ENCODE peak calls at places on chromosomes 2 and 18, in nine cellular contexts. O is right lobe of liver; F is stimulated activated CD8-positive, alpha-beta memory T cell treated with anti-CD3 and anti-CD28 coated beads, Interleukin-7, amount 100 ng/mL, for 24 hours; U is Caki2; J is AG08396; L is RKO; T is COLO829; W is AG04449; G is NCI-H1105 treated with DMSO at 0.1 percent for 48 hours. K is an unnamed sample.

GRCh38 chr2:69997296-69998184 is 36.1 kb upstream of the ASPRV1 start:
- DNase-seq in G (no peak), T (no peak), W (no peak), L (peak), O (no peak), U (peak), J (peak), F (no peak), K (no peak)

GRCh38 chr2:231132126-231132525 is 7.3 kb upstream of the HTR2B start:
- DNase-seq in U (no peak), G (no peak), L (no peak), J (peak), F (no peak), W (no peak), O (no peak), T (no peak), K (no peak)

GRCh38 chr2:45759310-45759851 is 107.9 kb downstream of the PRKCE start:
- DNase-seq in G (no peak), L (peak), T (no peak), W (peak), F (no peak), U (no peak), J (peak), O (no peak), K (no peak)

GRCh38 chr2:86580560-86580959 is 17.3 kb upstream of the CHMP3 start:
- DNase-seq in O (no peak), T (no peak), J (no peak), W (no peak), F (no peak), G (no peak), L (no peak), U (no peak), K (no peak)

GRCh38 chr18:27769152-27769551 is 407.8 kb downstream of the CDH2 start:
- DNase-seq in W (no peak), L (no peak), T (no peak), F (no peak), G (no peak), O (no peak), J (no peak), U (no peak), K (no peak)

GRCh38 chr2:195848119-195848899 is 191.3 kb downstream of the SLC39A10 start:
- DNase-seq in F (no peak), G (no peak), T (no peak), L (peak), J (no peak), W (no peak), U (no peak), O (no peak), K (no peak)

GRCh38 chr2:211930331-211930730 is 608.3 kb downstream of the ERBB4 start:
- DNase-seq in U (no peak), F (no peak), G (no peak), W (no peak), T (no peak), J (no peak), L (no peak), O (no peak), K (peak)

GRCh38 chr2:170324640-170325046 is 146.7 kb downstream of the MYO3B start:
- DNase-seq in U (peak), F (peak), W (no peak), T (peak), O (no peak), L (peak), G (peak), J (peak), K (no peak)

GRCh38 chr2:152467677-152468406 is 132.9 kb downstream of the FMNL2 start:
- DNase-seq in F (no peak), J (no peak), W (no peak), O (no peak), L (no peak), U (no peak), G (no peak), T (no peak), K (no peak)

GRCh38 chr18:63951302-63951705 is 2.2 kb downstream of the HMSD start:
- DNase-seq in W (no peak), F (no peak), T (no peak), J (peak), U (no peak), L (peak), G (no peak), O (no peak), K (no peak)

GRCh38 chr2:31606511-31606910 is 25.8 kb upstream of the SRD5A2 start:
- DNase-seq in W (no peak), J (no peak), T (no peak), G (no peak), F (no peak), L (no peak), O (no peak), U (peak), K (no peak)

GRCh38 chr2:49770919-49771318 is 616.6 kb upstream of the FSHR start:
- DNase-seq in F (no peak), L (peak), O (peak), J (no peak), T (peak), G (no peak), W (no peak), U (peak), K (no peak)